ENCODE peak calls at places on chromosomes 3 and 15, in eight cellular contexts. N is mammary epithelial cell; W is left lung; R is cardiac fibroblast; L is neural progenitor cell; U is activated CD4-positive, alpha-beta T cell treated with anti-CD3 and anti-CD28 coated beads, Interleukin-2, amount 10 ng/mL, durations not matched to agents 7 days and 5 days; G is posterior vena cava; B is GM10248. H is an unnamed sample.

GRCh38 chr3:182241777-182242556 is 530.2 kb downstream of the SOX2 start:
- DNase-seq in N (no peak), W (peak; percentile 38), R (peak; percentile 3), L (peak; percentile 58), U (no peak), G (no peak), B (no peak), H (peak; percentile 48)

GRCh38 chr3:8775602-8776001 is 6.2 kb upstream of the OXTR start:
- DNase-seq in N (no peak), W (no peak), R (no peak), L (no peak), U (no peak), G (no peak), B (no peak), H (no peak)

GRCh38 chr15:90126022-90126421 is 23.8 kb upstream of the IDH2 start:
- DNase-seq in N (no peak), W (no peak), R (no peak), L (no peak), U (no peak), G (no peak), B (no peak), H (no peak)

GRCh38 chr3:186895406-186895805 is 34.9 kb upstream of the ST6GAL1 start:
- DNase-seq in N (no peak), W (no peak), R (no peak), L (no peak), U (no peak), G (no peak), B (no peak), H (peak; percentile 80)

GRCh38 chr15:72230197-72231065 is 559 bp downstream of the PKM start:
- DNase-seq in N (peak; percentile 70), W (peak; percentile 98), R (peak; percentile 89), L (peak; percentile 91), U (peak; percentile 78), G (peak; percentile 97), B (peak; percentile 73), H (peak; percentile 100)

GRCh38 chr3:31895471-31895870 is 85.6 kb downstream of the OSBPL10 start:
- DNase-seq in N (peak; percentile 72), W (no peak), R (peak; percentile 52), L (no peak), U (no peak), G (no peak), B (no peak), H (no peak)

GRCh38 chr3:124775776-124776336 is 45.6 kb downstream of the UMPS start:
- DNase-seq in N (no peak), W (no peak), R (no peak), L (peak; percentile 20), U (no peak), G (no peak), B (no peak), H (no peak)

GRCh38 chr3:123732447-123732846 is 147.6 kb upstream of the HACD2 start:
- DNase-seq in N (peak; percentile 97), W (no peak), R (peak; percentile 74), L (no peak), U (no peak), G (no peak), B (no peak), H (no peak)

GRCh38 chr15:76327191-76328105 is 9.1 kb upstream of the ISL2 start:
- DNase-seq in N (peak; percentile 64), W (no peak), R (no peak), L (no peak), U (no peak), G (no peak), B (no peak), H (no peak)

GRCh38 chr3:23751485-23751811 is 54.3 kb upstream of the UBE2E1 start:
- DNase-seq in N (no peak), W (no peak), R (peak; percentile 68), L (peak; percentile 86), U (no peak), G (no peak), B (no peak), H (peak; percentile 60)

GRCh38 chr15:67707520-67708283 is 117.6 kb upstream of the SKOR1 start:
- DNase-seq in N (no peak), W (no peak), R (no peak), L (peak; percentile 36), U (no peak), G (no peak), B (no peak), H (peak; percentile 37)

GRCh38 chr3:176275538-176275937 is 921.7 kb downstream of the TBL1XR1 start:
- DNase-seq in N (no peak), W (no peak), R (no peak), L (no peak), U (no peak), G (no peak), B (no peak), H (no peak)

GRCh38 chr15:78907577-78907976 is 34.9 kb downstream of the MORF4L1 start:
- DNase-seq in N (no peak), W (no peak), R (no peak), L (peak; percentile 76), U (no peak), G (no peak), B (no peak), H (peak; percentile 52)

GRCh38 chr3:48952510-48953118 is 34.0 kb downstream of the ARIH2 start:
- DNase-seq in N (peak; percentile 33), W (no peak), R (peak; percentile 34), L (peak; percentile 50), U (peak; percentile 54), G (no peak), B (peak; percentile 48), H (no peak)

GRCh38 chr3:53711387-53711786 is 134.8 kb downstream of the CHDH start:
- DNase-seq in N (no peak), W (no peak), R (no peak), L (no peak), U (no peak), G (no peak), B (no peak), H (no peak)

GRCh38 chr15:45186771-45187577 is 792 bp downstream of the SHF start:
- DNase-seq in N (no peak), W (no peak), R (no peak), L (peak; percentile 81), U (no peak), G (no peak), B (no peak), H (no peak)

GRCh38 chr15:60496853-60497252 is 17.9 kb upstream of the ICE2 start:
- DNase-seq in N (no peak), W (no peak), R (no peak), L (no peak), U (no peak), G (no peak), B (no peak), H (no peak)

GRCh38 chr15:74799843-74800558 is 12.6 kb upstream of the LMAN1L start:
- DNase-seq in N (peak; percentile 95), W (peak; percentile 96), R (peak; percentile 71), L (peak; percentile 68), U (peak; percentile 86), G (peak; percentile 95), B (peak; percentile 95), H (peak; percentile 89)

GRCh38 chr3:45612918-45613602 is 18.5 kb downstream of the LIMD1 start:
- DNase-seq in N (peak; percentile 95), W (no peak), R (peak; percentile 57), L (no peak), U (no peak), G (no peak), B (peak; percentile 45), H (peak; percentile 65)

GRCh38 chr3:51391566-51392300 is 648 bp downstream of the RBM15B start:
- DNase-seq in N (peak; percentile 37), W (peak; percentile 89), R (peak; percentile 51), L (peak; percentile 49), U (peak; percentile 54), G (peak; percentile 86), B (peak; percentile 43), H (no peak)

GRCh38 chr3:98068824-98069223 is 18.1 kb upstream of the OR5AC2 start:
- DNase-seq in N (no peak), W (no peak), R (no peak), L (no peak), U (no peak), G (no peak), B (no peak), H (no peak)

GRCh38 chr3:50339485-50340196 is 995 bp downstream of the RASSF1 start:
- DNase-seq in N (no peak), W (no peak), R (peak; percentile 85), L (no peak), U (no peak), G (no peak), B (no peak), H (no peak)

GRCh38 chr3:120773932-120774331 is 31.4 kb downstream of the GTF2E1 start:
- DNase-seq in N (peak; percentile 46), W (no peak), R (peak; percentile 37), L (no peak), U (peak; percentile 12), G (no peak), B (no peak), H (no peak)

GRCh38 chr3:177359601-177360357 is 162.5 kb upstream of the TBL1XR1 start:
- DNase-seq in N (peak; percentile 97), W (peak; percentile 98), R (peak; percentile 100), L (peak; percentile 96), U (peak; percentile 93), G (peak; percentile 99), B (peak; percentile 90), H (peak; percentile 96)

GRCh38 chr15:67825880-67826716 is 789 bp downstream of the SKOR1 start:
- DNase-seq in N (no peak), W (peak; percentile 78), R (no peak), L (peak; percentile 58), U (no peak), G (peak; percentile 69), B (no peak), H (no peak)

GRCh38 chr3:156772588-156773206 is 53.5 kb upstream of the LEKR1 start:
- DNase-seq in N (peak; percentile 57), W (no peak), R (peak; percentile 37), L (no peak), U (no peak), G (no peak), B (no peak), H (peak; percentile 10)

GRCh38 chr3:9902372-9903237 is at the start of gene IL17RE:
- DNase-seq in N (no peak), W (peak; percentile 85), R (no peak), L (peak; percentile 31), U (no peak), G (peak; percentile 54), B (no peak), H (no peak)

GRCh38 chr3:164199982-164200823 is 878.1 kb downstream of the SI start:
- DNase-seq in N (no peak), W (no peak), R (no peak), L (peak; percentile 45), U (no peak), G (no peak), B (no peak), H (no peak)

GRCh38 chr3:184549793-184550585 is 11.6 kb upstream of the EPHB3 start:
- DNase-seq in N (peak; percentile 12), W (peak; percentile 40), R (no peak), L (peak; percentile 55), U (no peak), G (peak; percentile 60), B (no peak), H (no peak)

GRCh38 chr3:100521439-100521845 is 29.0 kb downstream of the TMEM45A start:
- DNase-seq in N (no peak), W (no peak), R (no peak), L (no peak), U (no peak), G (no peak), B (no peak), H (no peak)

GRCh38 chr3:143979813-143980212 is 8.2 kb downstream of the DIPK2A start:
- DNase-seq in N (no peak), W (no peak), R (peak; percentile 38), L (no peak), U (no peak), G (no peak), B (no peak), H (no peak)

GRCh38 chr3:43410575-43410974 is 124.2 kb downstream of the SNRK start:
- DNase-seq in N (no peak), W (no peak), R (no peak), L (no peak), U (no peak), G (no peak), B (no peak), H (no peak)

GRCh38 chr3:156615592-156616173 is 58.7 kb upstream of the TIPARP start:
- DNase-seq in N (peak; percentile 62), W (no peak), R (peak; percentile 94), L (no peak), U (no peak), G (no peak), B (no peak), H (no peak)

GRCh38 chr15:68258684-68259083 is 18.9 kb upstream of the FEM1B start:
- DNase-seq in N (peak; percentile 60), W (no peak), R (peak; percentile 56), L (no peak), U (no peak), G (no peak), B (no peak), H (no peak)

H was measured in HAP-1.